ENCODE peak calls at places on chromosomes 11 and 22, in six cellular contexts. One of them, this sample, is unnamed.

GRCh38 chr22:49566693-49567092 is 261.0 kb downstream of the BRD1 start:
- DNase-seq in HCT116: no peak
- DNase-seq in activated CD8-positive, alpha-beta memory T cell treated with anti-CD3 and anti-CD28 coated beads, Interleukin-2, amount 50 U/mL, for 48 hours: peak
- DNase-seq in activated CD4-positive, alpha-beta T cell treated with anti-CD3 and anti-CD28 coated beads, Interleukin-2, amount 50 U/mL, for 1 hour: no peak
- DNase-seq in stimulated activated CD8-positive, alpha-beta memory T cell treated with anti-CD3 and anti-CD28 coated beads, Interleukin-4, amount 100 ng/mL, for 24 hours: no peak
- DNase-seq in activated CD8-positive, alpha-beta T cell treated with anti-CD3 and anti-CD28 coated beads for 36 hours: no peak
- DNase-seq in this sample: peak

GRCh38 chr11:109859325-109859724 is 233.9 kb upstream of the ZC3H12C start:
- DNase-seq in HCT116: peak
- DNase-seq in stimulated activated CD8-positive, alpha-beta memory T cell treated with anti-CD3 and anti-CD28 coated beads, Interleukin-4, amount 100 ng/mL, for 24 hours: no peak
- DNase-seq in activated CD8-positive, alpha-beta T cell treated with anti-CD3 and anti-CD28 coated beads for 36 hours: no peak
- DNase-seq in activated CD8-positive, alpha-beta memory T cell treated with anti-CD3 and anti-CD28 coated beads, Interleukin-2, amount 50 U/mL, for 48 hours: no peak
- DNase-seq in activated CD4-positive, alpha-beta T cell treated with anti-CD3 and anti-CD28 coated beads, Interleukin-2, amount 50 U/mL, for 1 hour: no peak
- DNase-seq in this sample: no peak

GRCh38 chr22:49715450-49715849 is 112.2 kb downstream of the BRD1 start:
- DNase-seq in activated CD8-positive, alpha-beta memory T cell treated with anti-CD3 and anti-CD28 coated beads, Interleukin-2, amount 50 U/mL, for 48 hours: no peak
- DNase-seq in stimulated activated CD8-positive, alpha-beta memory T cell treated with anti-CD3 and anti-CD28 coated beads, Interleukin-4, amount 100 ng/mL, for 24 hours: no peak
- DNase-seq in HCT116: no peak
- DNase-seq in activated CD8-positive, alpha-beta T cell treated with anti-CD3 and anti-CD28 coated beads for 36 hours: no peak
- DNase-seq in activated CD4-positive, alpha-beta T cell treated with anti-CD3 and anti-CD28 coated beads, Interleukin-2, amount 50 U/mL, for 1 hour: no peak
- DNase-seq in this sample: peak

GRCh38 chr11:77019976-77020591 is 14.1 kb upstream of the B3GNT6 start:
- DNase-seq in activated CD4-positive, alpha-beta T cell treated with anti-CD3 and anti-CD28 coated beads, Interleukin-2, amount 50 U/mL, for 1 hour: no peak
- DNase-seq in activated CD8-positive, alpha-beta T cell treated with anti-CD3 and anti-CD28 coated beads for 36 hours: no peak
- DNase-seq in stimulated activated CD8-positive, alpha-beta memory T cell treated with anti-CD3 and anti-CD28 coated beads, Interleukin-4, amount 100 ng/mL, for 24 hours: no peak
- DNase-seq in HCT116: peak
- DNase-seq in activated CD8-positive, alpha-beta memory T cell treated with anti-CD3 and anti-CD28 coated beads, Interleukin-2, amount 50 U/mL, for 48 hours: no peak
- DNase-seq in this sample: no peak

GRCh38 chr22:46542011-46542985 is 4.9 kb upstream of the CELSR1 start:
- DNase-seq in activated CD4-positive, alpha-beta T cell treated with anti-CD3 and anti-CD28 coated beads, Interleukin-2, amount 50 U/mL, for 1 hour: peak
- DNase-seq in stimulated activated CD8-positive, alpha-beta memory T cell treated with anti-CD3 and anti-CD28 coated beads, Interleukin-4, amount 100 ng/mL, for 24 hours: peak
- DNase-seq in activated CD8-positive, alpha-beta memory T cell treated with anti-CD3 and anti-CD28 coated beads, Interleukin-2, amount 50 U/mL, for 48 hours: peak
- DNase-seq in activated CD8-positive, alpha-beta T cell treated with anti-CD3 and anti-CD28 coated beads for 36 hours: peak
- DNase-seq in HCT116: no peak
- DNase-seq in this sample: peak

GRCh38 chr11:124892131-124892530 is 5.5 kb downstream of the ROBO4 start:
- DNase-seq in activated CD8-positive, alpha-beta T cell treated with anti-CD3 and anti-CD28 coated beads for 36 hours: no peak
- DNase-seq in stimulated activated CD8-positive, alpha-beta memory T cell treated with anti-CD3 and anti-CD28 coated beads, Interleukin-4, amount 100 ng/mL, for 24 hours: no peak
- DNase-seq in activated CD4-positive, alpha-beta T cell treated with anti-CD3 and anti-CD28 coated beads, Interleukin-2, amount 50 U/mL, for 1 hour: no peak
- DNase-seq in HCT116: no peak
- DNase-seq in activated CD8-positive, alpha-beta memory T cell treated with anti-CD3 and anti-CD28 coated beads, Interleukin-2, amount 50 U/mL, for 48 hours: no peak
- DNase-seq in this sample: no peak

GRCh38 chr11:59918987-59919589 is 19.1 kb upstream of the OOSP1 start:
- DNase-seq in activated CD8-positive, alpha-beta memory T cell treated with anti-CD3 and anti-CD28 coated beads, Interleukin-2, amount 50 U/mL, for 48 hours: no peak
- DNase-seq in activated CD4-positive, alpha-beta T cell treated with anti-CD3 and anti-CD28 coated beads, Interleukin-2, amount 50 U/mL, for 1 hour: no peak
- DNase-seq in HCT116: peak
- DNase-seq in stimulated activated CD8-positive, alpha-beta memory T cell treated with anti-CD3 and anti-CD28 coated beads, Interleukin-4, amount 100 ng/mL, for 24 hours: no peak
- DNase-seq in activated CD8-positive, alpha-beta T cell treated with anti-CD3 and anti-CD28 coated beads for 36 hours: peak
- DNase-seq in this sample: peak

GRCh38 chr11:907668-908067 is 2.9 kb downstream of the CHID1 start:
- DNase-seq in stimulated activated CD8-positive, alpha-beta memory T cell treated with anti-CD3 and anti-CD28 coated beads, Interleukin-4, amount 100 ng/mL, for 24 hours: no peak
- DNase-seq in activated CD4-positive, alpha-beta T cell treated with anti-CD3 and anti-CD28 coated beads, Interleukin-2, amount 50 U/mL, for 1 hour: no peak
- DNase-seq in HCT116: no peak
- DNase-seq in activated CD8-positive, alpha-beta T cell treated with anti-CD3 and anti-CD28 coated beads for 36 hours: no peak
- DNase-seq in activated CD8-positive, alpha-beta memory T cell treated with anti-CD3 and anti-CD28 coated beads, Interleukin-2, amount 50 U/mL, for 48 hours: no peak
- DNase-seq in this sample: no peak

GRCh38 chr22:31134688-31135087 is 5.6 kb downstream of the PLA2G3 start:
- DNase-seq in HCT116: no peak
- DNase-seq in activated CD8-positive, alpha-beta memory T cell treated with anti-CD3 and anti-CD28 coated beads, Interleukin-2, amount 50 U/mL, for 48 hours: no peak
- DNase-seq in activated CD8-positive, alpha-beta T cell treated with anti-CD3 and anti-CD28 coated beads for 36 hours: no peak
- DNase-seq in activated CD4-positive, alpha-beta T cell treated with anti-CD3 and anti-CD28 coated beads, Interleukin-2, amount 50 U/mL, for 1 hour: no peak
- DNase-seq in stimulated activated CD8-positive, alpha-beta memory T cell treated with anti-CD3 and anti-CD28 coated beads, Interleukin-4, amount 100 ng/mL, for 24 hours: no peak
- DNase-seq in this sample: no peak

GRCh38 chr11:62592216-62592815 is 993 bp upstream of the TUT1 start:
- DNase-seq in activated CD4-positive, alpha-beta T cell treated with anti-CD3 and anti-CD28 coated beads, Interleukin-2, amount 50 U/mL, for 1 hour: no peak
- DNase-seq in activated CD8-positive, alpha-beta memory T cell treated with anti-CD3 and anti-CD28 coated beads, Interleukin-2, amount 50 U/mL, for 48 hours: no peak
- DNase-seq in stimulated activated CD8-positive, alpha-beta memory T cell treated with anti-CD3 and anti-CD28 coated beads, Interleukin-4, amount 100 ng/mL, for 24 hours: no peak
- DNase-seq in activated CD8-positive, alpha-beta T cell treated with anti-CD3 and anti-CD28 coated beads for 36 hours: no peak
- DNase-seq in HCT116: no peak
- DNase-seq in this sample: no peak

GRCh38 chr11:116224154-116224888 is 548.5 kb downstream of the BUD13 start:
- DNase-seq in activated CD8-positive, alpha-beta memory T cell treated with anti-CD3 and anti-CD28 coated beads, Interleukin-2, amount 50 U/mL, for 48 hours: peak
- DNase-seq in stimulated activated CD8-positive, alpha-beta memory T cell treated with anti-CD3 and anti-CD28 coated beads, Interleukin-4, amount 100 ng/mL, for 24 hours: peak
- DNase-seq in activated CD4-positive, alpha-beta T cell treated with anti-CD3 and anti-CD28 coated beads, Interleukin-2, amount 50 U/mL, for 1 hour: peak
- DNase-seq in HCT116: peak
- DNase-seq in activated CD8-positive, alpha-beta T cell treated with anti-CD3 and anti-CD28 coated beads for 36 hours: peak
- DNase-seq in this sample: peak

GRCh38 chr11:8872017-8872416 is 39.0 kb upstream of the AKIP1 start:
- DNase-seq in stimulated activated CD8-positive, alpha-beta memory T cell treated with anti-CD3 and anti-CD28 coated beads, Interleukin-4, amount 100 ng/mL, for 24 hours: no peak
- DNase-seq in activated CD4-positive, alpha-beta T cell treated with anti-CD3 and anti-CD28 coated beads, Interleukin-2, amount 50 U/mL, for 1 hour: no peak
- DNase-seq in HCT116: no peak
- DNase-seq in activated CD8-positive, alpha-beta T cell treated with anti-CD3 and anti-CD28 coated beads for 36 hours: no peak
- DNase-seq in activated CD8-positive, alpha-beta memory T cell treated with anti-CD3 and anti-CD28 coated beads, Interleukin-2, amount 50 U/mL, for 48 hours: no peak
- DNase-seq in this sample: no peak

GRCh38 chr22:40478456-40479125 is 108.2 kb downstream of the SGSM3 start:
- DNase-seq in stimulated activated CD8-positive, alpha-beta memory T cell treated with anti-CD3 and anti-CD28 coated beads, Interleukin-4, amount 100 ng/mL, for 24 hours: no peak
- DNase-seq in activated CD8-positive, alpha-beta memory T cell treated with anti-CD3 and anti-CD28 coated beads, Interleukin-2, amount 50 U/mL, for 48 hours: no peak
- DNase-seq in HCT116: no peak
- DNase-seq in activated CD4-positive, alpha-beta T cell treated with anti-CD3 and anti-CD28 coated beads, Interleukin-2, amount 50 U/mL, for 1 hour: no peak
- DNase-seq in activated CD8-positive, alpha-beta T cell treated with anti-CD3 and anti-CD28 coated beads for 36 hours: no peak
- DNase-seq in this sample: no peak

GRCh38 chr11:57430946-57431345 is 4.0 kb upstream of the SLC43A3 start:
- DNase-seq in stimulated activated CD8-positive, alpha-beta memory T cell treated with anti-CD3 and anti-CD28 coated beads, Interleukin-4, amount 100 ng/mL, for 24 hours: no peak
- DNase-seq in activated CD8-positive, alpha-beta T cell treated with anti-CD3 and anti-CD28 coated beads for 36 hours: no peak
- DNase-seq in activated CD4-positive, alpha-beta T cell treated with anti-CD3 and anti-CD28 coated beads, Interleukin-2, amount 50 U/mL, for 1 hour: no peak
- DNase-seq in activated CD8-positive, alpha-beta memory T cell treated with anti-CD3 and anti-CD28 coated beads, Interleukin-2, amount 50 U/mL, for 48 hours: no peak
- DNase-seq in HCT116: no peak
- DNase-seq in this sample: peak

GRCh38 chr22:36921309-36922096 is 8.1 kb downstream of the CSF2RB start:
- DNase-seq in activated CD4-positive, alpha-beta T cell treated with anti-CD3 and anti-CD28 coated beads, Interleukin-2, amount 50 U/mL, for 1 hour: no peak
- DNase-seq in activated CD8-positive, alpha-beta T cell treated with anti-CD3 and anti-CD28 coated beads for 36 hours: peak
- DNase-seq in activated CD8-positive, alpha-beta memory T cell treated with anti-CD3 and anti-CD28 coated beads, Interleukin-2, amount 50 U/mL, for 48 hours: no peak
- DNase-seq in HCT116: no peak
- DNase-seq in stimulated activated CD8-positive, alpha-beta memory T cell treated with anti-CD3 and anti-CD28 coated beads, Interleukin-4, amount 100 ng/mL, for 24 hours: no peak
- DNase-seq in this sample: peak

GRCh38 chr11:128456566-128457268 is 130.6 kb downstream of the ETS1 start:
- DNase-seq in activated CD8-positive, alpha-beta T cell treated with anti-CD3 and anti-CD28 coated beads for 36 hours: no peak
- DNase-seq in HCT116: no peak
- DNase-seq in stimulated activated CD8-positive, alpha-beta memory T cell treated with anti-CD3 and anti-CD28 coated beads, Interleukin-4, amount 100 ng/mL, for 24 hours: no peak
- DNase-seq in activated CD8-positive, alpha-beta memory T cell treated with anti-CD3 and anti-CD28 coated beads, Interleukin-2, amount 50 U/mL, for 48 hours: no peak
- DNase-seq in activated CD4-positive, alpha-beta T cell treated with anti-CD3 and anti-CD28 coated beads, Interleukin-2, amount 50 U/mL, for 1 hour: no peak
- DNase-seq in this sample: no peak

GRCh38 chr11:128628686-128629085 is 41.3 kb upstream of the ETS1 start:
- DNase-seq in stimulated activated CD8-positive, alpha-beta memory T cell treated with anti-CD3 and anti-CD28 coated beads, Interleukin-4, amount 100 ng/mL, for 24 hours: no peak
- DNase-seq in HCT116: no peak
- DNase-seq in activated CD8-positive, alpha-beta memory T cell treated with anti-CD3 and anti-CD28 coated beads, Interleukin-2, amount 50 U/mL, for 48 hours: no peak
- DNase-seq in activated CD8-positive, alpha-beta T cell treated with anti-CD3 and anti-CD28 coated beads for 36 hours: peak
- DNase-seq in activated CD4-positive, alpha-beta T cell treated with anti-CD3 and anti-CD28 coated beads, Interleukin-2, amount 50 U/mL, for 1 hour: no peak
- DNase-seq in this sample: no peak

GRCh38 chr11:65906602-65907001 is 6.4 kb upstream of the FOSL1 start:
- DNase-seq in activated CD8-positive, alpha-beta T cell treated with anti-CD3 and anti-CD28 coated beads for 36 hours: no peak
- DNase-seq in activated CD8-positive, alpha-beta memory T cell treated with anti-CD3 and anti-CD28 coated beads, Interleukin-2, amount 50 U/mL, for 48 hours: no peak
- DNase-seq in HCT116: no peak
- DNase-seq in activated CD4-positive, alpha-beta T cell treated with anti-CD3 and anti-CD28 coated beads, Interleukin-2, amount 50 U/mL, for 1 hour: no peak
- DNase-seq in stimulated activated CD8-positive, alpha-beta memory T cell treated with anti-CD3 and anti-CD28 coated beads, Interleukin-4, amount 100 ng/mL, for 24 hours: no peak
- DNase-seq in this sample: no peak

GRCh38 chr11:34994859-34995258 is 78.4 kb downstream of the PDHX start:
- DNase-seq in stimulated activated CD8-positive, alpha-beta memory T cell treated with anti-CD3 and anti-CD28 coated beads, Interleukin-4, amount 100 ng/mL, for 24 hours: no peak
- DNase-seq in activated CD8-positive, alpha-beta T cell treated with anti-CD3 and anti-CD28 coated beads for 36 hours: no peak
- DNase-seq in HCT116: no peak
- DNase-seq in activated CD8-positive, alpha-beta memory T cell treated with anti-CD3 and anti-CD28 coated beads, Interleukin-2, amount 50 U/mL, for 48 hours: no peak
- DNase-seq in activated CD4-positive, alpha-beta T cell treated with anti-CD3 and anti-CD28 coated beads, Interleukin-2, amount 50 U/mL, for 1 hour: no peak
- DNase-seq in this sample: no peak

GRCh38 chr11:17468094-17468493 is 8.6 kb downstream of the ABCC8 start:
- DNase-seq in activated CD8-positive, alpha-beta T cell treated with anti-CD3 and anti-CD28 coated beads for 36 hours: no peak
- DNase-seq in stimulated activated CD8-positive, alpha-beta memory T cell treated with anti-CD3 and anti-CD28 coated beads, Interleukin-4, amount 100 ng/mL, for 24 hours: no peak
- DNase-seq in activated CD4-positive, alpha-beta T cell treated with anti-CD3 and anti-CD28 coated beads, Interleukin-2, amount 50 U/mL, for 1 hour: no peak
- DNase-seq in HCT116: no peak
- DNase-seq in activated CD8-positive, alpha-beta memory T cell treated with anti-CD3 and anti-CD28 coated beads, Interleukin-2, amount 50 U/mL, for 48 hours: no peak
- DNase-seq in this sample: no peak

GRCh38 chr11:125517116-125517804 is 21.2 kb upstream of the FEZ1 start:
- DNase-seq in activated CD8-positive, alpha-beta memory T cell treated with anti-CD3 and anti-CD28 coated beads, Interleukin-2, amount 50 U/mL, for 48 hours: no peak
- DNase-seq in stimulated activated CD8-positive, alpha-beta memory T cell treated with anti-CD3 and anti-CD28 coated beads, Interleukin-4, amount 100 ng/mL, for 24 hours: no peak
- DNase-seq in activated CD8-positive, alpha-beta T cell treated with anti-CD3 and anti-CD28 coated beads for 36 hours: no peak
- DNase-seq in HCT116: no peak
- DNase-seq in activated CD4-positive, alpha-beta T cell treated with anti-CD3 and anti-CD28 coated beads, Interleukin-2, amount 50 U/mL, for 1 hour: no peak
- DNase-seq in this sample: no peak

GRCh38 chr11:120167659-120168058 is 29.7 kb upstream of the TRIM29 start:
- DNase-seq in activated CD8-positive, alpha-beta memory T cell treated with anti-CD3 and anti-CD28 coated beads, Interleukin-2, amount 50 U/mL, for 48 hours: no peak
- DNase-seq in activated CD8-positive, alpha-beta T cell treated with anti-CD3 and anti-CD28 coated beads for 36 hours: no peak
- DNase-seq in stimulated activated CD8-positive, alpha-beta memory T cell treated with anti-CD3 and anti-CD28 coated beads, Interleukin-4, amount 100 ng/mL, for 24 hours: no peak
- DNase-seq in activated CD4-positive, alpha-beta T cell treated with anti-CD3 and anti-CD28 coated beads, Interleukin-2, amount 50 U/mL, for 1 hour: no peak
- DNase-seq in HCT116: no peak
- DNase-seq in this sample: peak

GRCh38 chr11:33344611-33345010 is 87.4 kb downstream of the HIPK3 start:
- DNase-seq in stimulated activated CD8-positive, alpha-beta memory T cell treated with anti-CD3 and anti-CD28 coated beads, Interleukin-4, amount 100 ng/mL, for 24 hours: no peak
- DNase-seq in HCT116: no peak
- DNase-seq in activated CD8-positive, alpha-beta T cell treated with anti-CD3 and anti-CD28 coated beads for 36 hours: no peak
- DNase-seq in activated CD8-positive, alpha-beta memory T cell treated with anti-CD3 and anti-CD28 coated beads, Interleukin-2, amount 50 U/mL, for 48 hours: no peak
- DNase-seq in activated CD4-positive, alpha-beta T cell treated with anti-CD3 and anti-CD28 coated beads, Interleukin-2, amount 50 U/mL, for 1 hour: no peak
- DNase-seq in this sample: peak

GRCh38 chr11:123179571-123179970 is 15.5 kb downstream of the CLMP start:
- DNase-seq in stimulated activated CD8-positive, alpha-beta memory T cell treated with anti-CD3 and anti-CD28 coated beads, Interleukin-4, amount 100 ng/mL, for 24 hours: no peak
- DNase-seq in activated CD8-positive, alpha-beta T cell treated with anti-CD3 and anti-CD28 coated beads for 36 hours: no peak
- DNase-seq in HCT116: no peak
- DNase-seq in activated CD4-positive, alpha-beta T cell treated with anti-CD3 and anti-CD28 coated beads, Interleukin-2, amount 50 U/mL, for 1 hour: no peak
- DNase-seq in activated CD8-positive, alpha-beta memory T cell treated with anti-CD3 and anti-CD28 coated beads, Interleukin-2, amount 50 U/mL, for 48 hours: no peak
- DNase-seq in this sample: no peak

GRCh38 chr11:44633641-44634040 is 68.2 kb downstream of the CD82 start:
- DNase-seq in activated CD8-positive, alpha-beta memory T cell treated with anti-CD3 and anti-CD28 coated beads, Interleukin-2, amount 50 U/mL, for 48 hours: peak
- DNase-seq in stimulated activated CD8-positive, alpha-beta memory T cell treated with anti-CD3 and anti-CD28 coated beads, Interleukin-4, amount 100 ng/mL, for 24 hours: no peak
- DNase-seq in activated CD4-positive, alpha-beta T cell treated with anti-CD3 and anti-CD28 coated beads, Interleukin-2, amount 50 U/mL, for 1 hour: no peak
- DNase-seq in HCT116: no peak
- DNase-seq in activated CD8-positive, alpha-beta T cell treated with anti-CD3 and anti-CD28 coated beads for 36 hours: no peak
- DNase-seq in this sample: no peak

GRCh38 chr11:130420478-130421198 is 7.8 kb downstream of the ADAMTS8 start:
- DNase-seq in HCT116: no peak
- DNase-seq in stimulated activated CD8-positive, alpha-beta memory T cell treated with anti-CD3 and anti-CD28 coated beads, Interleukin-4, amount 100 ng/mL, for 24 hours: no peak
- DNase-seq in activated CD8-positive, alpha-beta memory T cell treated with anti-CD3 and anti-CD28 coated beads, Interleukin-2, amount 50 U/mL, for 48 hours: no peak
- DNase-seq in activated CD8-positive, alpha-beta T cell treated with anti-CD3 and anti-CD28 coated beads for 36 hours: no peak
- DNase-seq in activated CD4-positive, alpha-beta T cell treated with anti-CD3 and anti-CD28 coated beads, Interleukin-2, amount 50 U/mL, for 1 hour: no peak
- DNase-seq in this sample: peak

GRCh38 chr22:35634015-35634414 is 14.2 kb upstream of the APOL6 start:
- DNase-seq in activated CD8-positive, alpha-beta memory T cell treated with anti-CD3 and anti-CD28 coated beads, Interleukin-2, amount 50 U/mL, for 48 hours: no peak
- DNase-seq in activated CD8-positive, alpha-beta T cell treated with anti-CD3 and anti-CD28 coated beads for 36 hours: no peak
- DNase-seq in HCT116: no peak
- DNase-seq in activated CD4-positive, alpha-beta T cell treated with anti-CD3 and anti-CD28 coated beads, Interleukin-2, amount 50 U/mL, for 1 hour: no peak
- DNase-seq in stimulated activated CD8-positive, alpha-beta memory T cell treated with anti-CD3 and anti-CD28 coated beads, Interleukin-4, amount 100 ng/mL, for 24 hours: no peak
- DNase-seq in this sample: peak

This sample was measured in NB4.